ENCODE peak calls at places on chromosomes 16 and 17, in eight cellular contexts. J is lower leg skin; E is B cell; N is stimulated activated CD4-positive, alpha-beta T cell treated with anti-CD3 and anti-CD28 coated beads, Interleukin-12 subunit alpha, Interleukin-12 subunit beta, amount 100 ng/mL, for 4 hours; T is CD4-positive, alpha-beta T cell; A is heart left ventricle; O is adrenal gland; B is iris pigment epithelial cell. H is an unnamed sample.
A peak's percentile ranks its signal among the peaks of the same experiment; 100 is the strongest.

GRCh38 chr17:77467513-77467912 is 326.7 kb downstream of the SEC14L1 start:
- DNase-seq in J (no peak), E (no peak), N (no peak), T (no peak), A (no peak), O (no peak), B (no peak), H (no peak)

GRCh38 chr16:71559855-71560254 is 17.0 kb downstream of the TAT start:
- DNase-seq in J (no peak), E (no peak), N (no peak), T (no peak), A (no peak), O (no peak), B (no peak), H (no peak)

GRCh38 chr16:51994597-51994996 is 552.3 kb downstream of the TOX3 start:
- DNase-seq in J (peak; percentile 38), E (no peak), N (no peak), T (no peak), A (peak; percentile 12), O (peak; percentile 32), B (no peak), H (peak; percentile 97)

GRCh38 chr17:42253173-42253545 is 23.0 kb downstream of the STAT5B start:
- DNase-seq in J (no peak), E (no peak), N (no peak), T (no peak), A (no peak), O (no peak), B (no peak), H (no peak)

GRCh38 chr16:3050487-3050886 is 4.1 kb downstream of the MMP25 start:
- DNase-seq in J (no peak), E (no peak), N (no peak), T (no peak), A (no peak), O (no peak), B (no peak), H (no peak)

GRCh38 chr17:39225308-39225973 is at the start of gene STAC2:
- DNase-seq in J (no peak), E (peak; percentile 55), N (no peak), T (no peak), A (no peak), O (no peak), B (no peak), H (no peak)

GRCh38 chr16:51697454-51697853 is 546.4 kb upstream of the SALL1 start:
- DNase-seq in J (no peak), E (no peak), N (no peak), T (no peak), A (no peak), O (no peak), B (no peak), H (no peak)

GRCh38 chr17:80270836-80271235 is 10.2 kb downstream of the RNF213 start:
- DNase-seq in J (no peak), E (no peak), N (peak; percentile 50), T (no peak), A (no peak), O (peak; percentile 66), B (peak; percentile 34), H (no peak)

GRCh38 chr17:78276499-78276898 is 45.1 kb downstream of the TMEM235 start:
- DNase-seq in J (no peak), E (peak; percentile 81), N (no peak), T (no peak), A (no peak), O (no peak), B (no peak), H (no peak)

GRCh38 chr16:68074850-68075249 is 10.3 kb upstream of the NFATC3 start:
- DNase-seq in J (no peak), E (peak; percentile 98), N (no peak), T (no peak), A (no peak), O (no peak), B (no peak), H (no peak)

GRCh38 chr17:17888821-17889220 is 52.0 kb upstream of the SREBF1 start:
- DNase-seq in J (no peak), E (no peak), N (no peak), T (no peak), A (no peak), O (no peak), B (no peak), H (no peak)

H was measured in thyroid gland.